ENCODE peak calls at places on chromosome 21, in four cellular contexts. N is adrenal gland; M is CD8-positive, alpha-beta T cell; Z is Caco-2. S is an unnamed sample. For H3K36me3, the result is how much of the 10 kb centered on the place peaks cover.

GRCh38 chr21:42566524-42567180 is 53.0 kb downstream of the SLC37A1 start:
- DNase-seq in N (peak), M (no peak), Z (no peak), S (no peak)

GRCh38 chr21:32412998-32413504 is 545 bp downstream of the EVA1C start:
- DNase-seq in N (peak), M (no peak), Z (no peak), S (peak)

GRCh38 chr21:42281196-42281680 is 34.0 kb downstream of the TFF3 start:
- DNase-seq in N (no peak), M (no peak), Z (no peak), S (no peak)

GRCh38 chr21:18477059-18477458 is 73.5 kb upstream of the TMPRSS15 start:
- DNase-seq in N (no peak), M (no peak), Z (no peak), S (no peak)

GRCh38 chr21:16842716-16843115 is 670.1 kb upstream of the CXADR start:
- DNase-seq in N (no peak), M (no peak), Z (no peak), S (peak)

GRCh38 chr21:20030390-20030789 is 967.8 kb upstream of the NCAM2 start:
- DNase-seq in N (no peak), M (no peak), Z (no peak), S (no peak)

GRCh38 chr21:32702702-32703101 is 25.1 kb downstream of the SYNJ1 start:
- DNase-seq in N (no peak), M (no peak), Z (peak), S (peak)

GRCh38 chr21:46112731-46113215 is 14.9 kb downstream of the COL6A2 start:
- DNase-seq in N (peak), M (peak), Z (no peak), S (no peak)

GRCh38 chr21:41928621-41929220 is 25.1 kb downstream of the C2CD2 start:
- DNase-seq in N (no peak), M (no peak), Z (no peak), S (no peak)

GRCh38 chr21:31476551-31477120 is 132.6 kb upstream of the TIAM1 start:
- DNase-seq in N (no peak), M (no peak), Z (no peak), S (peak)

GRCh38 chr21:23017989-23018388 is 2019.8 kb downstream of the NCAM2 start:
- DNase-seq in N (no peak), M (no peak), Z (no peak), S (no peak)

GRCh38 chr21:30146558-30147282 is 19.9 kb downstream of the CLDN17 start:
- DNase-seq in N (no peak), M (no peak), Z (peak), S (no peak)

GRCh38 chr21:32308696-32309095 is 10.0 kb downstream of the MRAP start:
- DNase-seq in N (no peak), M (no peak), Z (no peak), S (no peak)

GRCh38 chr21:46618738-46619369 is 14.0 kb upstream of the S100B start:
- DNase-seq in N (no peak), M (no peak), Z (no peak), S (no peak)

GRCh38 chr21:35142036-35142825 is 93.1 kb upstream of the RUNX1 start:
- DNase-seq in N (no peak), M (no peak), Z (no peak), S (no peak)

GRCh38 chr21:41817228-41817627 is 50.4 kb upstream of the RIPK4 start:
- DNase-seq in N (peak), M (peak), Z (peak), S (peak)

GRCh38 chr21:24910591-24910990 is 696.7 kb downstream of the MRPL39 start:
- DNase-seq in N (no peak), M (no peak), Z (peak), S (peak)

DNA sequence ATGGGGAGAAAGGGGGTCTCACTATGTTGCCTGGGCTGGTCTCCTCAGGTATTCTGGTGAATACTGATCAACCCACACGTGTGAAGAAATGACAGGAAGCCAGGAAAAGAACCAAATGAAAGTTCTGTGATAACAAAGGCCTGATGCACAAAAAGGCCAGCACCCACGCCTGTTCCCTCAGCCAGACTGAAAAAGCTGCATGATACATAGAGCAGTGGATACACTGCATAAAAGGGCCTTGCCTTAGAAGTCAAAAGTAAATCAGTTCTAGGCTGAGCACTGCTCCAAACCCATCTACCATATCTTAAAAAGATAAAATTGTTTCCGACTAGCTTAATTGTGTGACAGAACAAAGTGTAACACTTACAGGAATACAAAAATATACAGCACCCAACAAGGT is 36.9 kb upstream of the PSMG1 start:
- DNase-seq in N (no peak), M (no peak), Z (no peak), S (peak)
- H3K36me3 ChIP-seq in N (under half), M (under half), Z (under half), S (under half)

GRCh38 chr21:33767960-33768359 is 125.7 kb downstream of the ITSN1 start:
- DNase-seq in N (no peak), M (no peak), Z (no peak), S (no peak)
- H3K36me3 ChIP-seq in N (under half), M (under half), Z (under half), S (under half)

GRCh38 chr21:44902268-44903053 is 18.2 kb downstream of the ITGB2 start:
- DNase-seq in N (no peak), M (no peak), Z (no peak), S (no peak)
- H3K36me3 ChIP-seq in N (under half), M (half or more), Z (under half), S (under half)

DNA sequence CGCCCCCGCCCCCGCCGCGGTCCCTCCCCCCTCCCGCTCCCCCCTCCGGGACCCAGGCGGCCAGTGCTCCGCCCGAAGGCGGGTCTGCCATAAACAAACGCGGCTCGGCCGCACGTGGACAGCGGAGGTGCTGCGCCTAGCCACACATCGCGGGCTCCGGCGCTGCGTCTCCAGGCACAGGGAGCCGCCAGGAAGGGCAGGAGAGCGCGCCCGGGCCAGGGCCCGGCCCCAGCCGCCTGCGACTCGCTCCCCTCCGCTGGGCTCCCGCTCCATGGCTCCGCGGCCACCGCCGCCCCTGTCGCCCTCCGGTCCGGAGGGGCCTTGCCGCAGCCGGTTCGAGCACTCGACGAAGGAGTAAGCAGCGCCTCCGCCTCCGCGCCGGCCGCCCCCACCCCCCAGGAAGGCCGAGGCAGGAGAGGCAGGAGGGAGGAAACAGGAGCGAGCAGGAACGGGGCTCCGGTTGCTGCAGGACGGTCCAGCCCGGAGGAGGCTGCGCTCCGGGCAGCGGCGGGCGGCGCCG is at the start of gene SIM2:
- DNase-seq in N (peak), M (no peak), Z (peak), S (peak)
- H3K36me3 ChIP-seq in N (under half), M (under half), Z (under half), S (under half)

GRCh38 chr21:33797565-33797964 is 118.0 kb downstream of the ATP5PO start:
- DNase-seq in N (no peak), M (no peak), Z (no peak), S (no peak)

GRCh38 chr21:33800753-33801423 is 114.7 kb downstream of the ATP5PO start:
- DNase-seq in N (no peak), M (no peak), Z (no peak), S (no peak)

GRCh38 chr21:33802458-33802857 is 113.1 kb downstream of the ATP5PO start:
- DNase-seq in N (no peak), M (no peak), Z (no peak), S (no peak)

GRCh38 chr21:33801424-33802405 is 113.9 kb downstream of the ATP5PO start:
- DNase-seq in N (no peak), M (no peak), Z (no peak), S (peak)

DNA sequence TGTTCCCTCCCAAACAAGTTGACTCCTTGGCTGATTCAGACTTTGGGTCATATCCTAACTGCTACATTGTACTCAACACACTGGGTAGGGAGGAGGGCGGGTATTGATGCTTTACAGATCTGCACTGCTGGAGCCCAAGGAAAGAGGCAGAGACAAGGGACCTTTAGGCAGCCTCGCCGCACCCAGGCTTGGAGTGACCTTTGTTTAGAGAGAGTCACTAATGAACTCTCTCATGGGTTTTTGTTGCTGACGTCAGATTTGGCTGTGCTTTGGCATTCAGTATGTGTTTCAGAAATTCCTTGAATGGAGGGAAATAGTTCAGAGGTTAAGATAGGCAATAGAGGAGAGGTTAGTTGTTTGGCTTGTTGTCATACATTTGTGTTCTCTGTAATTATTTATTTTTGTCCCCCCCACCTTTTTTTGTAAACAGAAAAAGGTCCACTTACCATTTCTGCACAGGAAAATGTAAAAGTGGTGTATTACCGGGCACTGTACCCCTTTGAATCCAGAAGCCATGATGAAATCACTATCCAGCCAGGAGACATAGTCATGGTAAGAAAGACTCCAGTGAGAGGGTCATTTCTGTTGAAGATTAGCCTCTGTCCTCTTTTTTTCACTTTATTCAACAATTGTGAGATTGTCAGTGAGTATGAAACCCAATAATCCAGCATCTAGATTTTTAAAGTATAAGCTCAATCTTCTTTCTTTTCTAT is 116.1 kb downstream of the ATP5PO start:
- DNase-seq in N (peak), M (no peak), Z (no peak), S (peak)
- H3K36me3 ChIP-seq in N (under half), M (under half), Z (under half), S (under half)